ENCODE peak calls at places on chromosomes 13 and 19, in eight cellular contexts. T is OCI-LY7, C is colonic mucosa, N is lung, H is fibroblast of mammary gland, A is ovary, G is endodermal cell, P is AG04449. S is an unnamed sample.

GRCh38 chr13:31824705-31825512 is 85.6 kb downstream of the RXFP2 start:
- DNase-seq in H (peak), G (peak), C (no peak), T (peak), P (no peak), N (no peak), A (no peak), S (no peak)

GRCh38 chr19:15288146-15288963 is 44.0 kb downstream of the BRD4 start:
- DNase-seq in T (peak), P (no peak), N (no peak), C (no peak), H (peak), G (no peak), A (no peak), S (no peak)

GRCh38 chr13:21218351-21219043 is 42.0 kb downstream of the MRPL57 start:
- DNase-seq in C (no peak), N (no peak), G (no peak), A (no peak), T (no peak), H (no peak), P (no peak), S (no peak)

GRCh38 chr13:59494560-59494970 is 669.2 kb downstream of the DIAPH3 start:
- DNase-seq in C (no peak), A (no peak), N (no peak), P (peak), T (no peak), H (peak), G (peak), S (peak)

GRCh38 chr19:19488041-19488874 is 27.1 kb downstream of the TSSK6 start:
- DNase-seq in G (peak), H (peak), P (no peak), A (peak), N (no peak), T (no peak), C (peak), S (peak)

GRCh38 chr19:56125806-56126590 is 4.9 kb upstream of the ZNF787 start:
- DNase-seq in N (no peak), T (no peak), A (no peak), H (no peak), G (no peak), C (peak), P (no peak), S (peak)

GRCh38 chr13:111621164-111621563 is 300.7 kb downstream of the TEX29 start:
- DNase-seq in T (no peak), N (no peak), P (no peak), C (no peak), H (no peak), A (no peak), G (no peak), S (no peak)

GRCh38 chr13:74732736-74733135 is 598.5 kb upstream of the KLF12 start:
- DNase-seq in T (no peak), G (no peak), C (no peak), H (no peak), N (no peak), A (no peak), P (no peak), S (no peak)

GRCh38 chr13:112072531-112073244 is 5.7 kb downstream of the SOX1 start:
- DNase-seq in C (no peak), T (no peak), N (no peak), A (no peak), P (no peak), H (no peak), G (peak), S (no peak)

GRCh38 chr13:41694902-41695301 is 237.6 kb downstream of the RGCC start:
- DNase-seq in P (peak), C (peak), A (peak), G (no peak), H (peak), T (peak), N (peak), S (peak)

GRCh38 chr19:17721821-17722220 is 2.5 kb downstream of the MAP1S start:
- DNase-seq in C (no peak), H (peak), N (peak), P (no peak), T (no peak), G (no peak), A (no peak), S (peak)

GRCh38 chr19:2252481-2253105 is 3.5 kb downstream of the AMH start:
- DNase-seq in H (no peak), A (no peak), N (no peak), P (no peak), T (no peak), C (no peak), G (no peak), S (no peak)

GRCh38 chr19:11338164-11338563 is 1.3 kb downstream of the RAB3D start:
- DNase-seq in P (no peak), N (no peak), C (peak), G (no peak), H (no peak), T (no peak), A (no peak), S (no peak)

GRCh38 chr19:11342429-11342828 is 3.0 kb upstream of the RAB3D start:
- DNase-seq in N (no peak), A (no peak), H (no peak), P (no peak), G (no peak), T (no peak), C (no peak), S (no peak)

GRCh38 chr19:11337080-11337479 is 2.4 kb downstream of the RAB3D start:
- DNase-seq in N (no peak), G (no peak), A (peak), H (no peak), T (no peak), C (no peak), P (no peak), S (no peak)

GRCh38 chr19:11338569-11339253 is 746 bp downstream of the RAB3D start:
- DNase-seq in P (no peak), C (peak), H (no peak), T (no peak), N (no peak), A (no peak), G (no peak), S (no peak)

DNA sequence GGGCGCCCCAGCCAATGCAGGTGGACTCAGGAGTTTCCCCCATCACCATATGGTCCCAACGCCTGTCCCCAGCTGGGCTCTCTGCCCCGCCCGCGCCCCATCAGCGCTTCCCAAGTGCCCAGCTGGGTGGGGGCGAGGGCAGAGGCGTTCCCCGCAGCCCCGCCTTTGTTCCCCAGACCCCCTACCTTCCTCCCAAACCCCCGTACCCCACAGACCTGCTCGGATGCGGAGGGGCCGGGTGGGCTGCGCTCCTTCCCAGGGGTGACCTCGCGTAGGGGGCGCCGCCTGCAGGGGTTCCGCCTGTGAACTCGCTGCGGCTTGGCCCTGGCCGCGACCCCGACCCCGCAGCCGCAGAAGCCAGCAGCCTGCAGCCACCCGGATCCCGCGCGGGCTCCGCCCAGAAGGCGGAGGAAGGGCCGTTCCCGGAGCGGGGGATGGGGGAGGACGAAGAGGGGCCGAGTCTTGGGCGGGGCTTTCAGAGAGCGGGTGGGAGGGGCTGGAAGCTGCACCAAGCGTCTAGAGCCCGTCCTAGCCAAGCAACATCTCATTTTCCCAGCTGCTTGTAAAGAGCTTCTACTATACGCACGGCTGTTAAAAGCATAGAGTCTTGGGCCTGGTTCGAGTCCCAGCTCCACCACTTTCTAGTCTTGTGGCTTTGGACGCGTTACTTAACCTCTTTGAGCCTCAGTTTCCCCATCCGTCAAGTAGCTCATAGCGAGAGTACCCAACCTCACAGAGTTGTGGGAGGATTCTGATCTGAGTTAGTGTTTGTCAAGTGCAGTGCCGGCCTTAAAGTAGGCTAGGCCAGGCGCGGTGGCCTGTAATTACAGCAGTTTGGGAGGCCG is at the start of gene RAB3D:
- DNase-seq in G (peak), C (peak), A (peak), H (peak), P (no peak), N (peak), T (peak), S (peak)
- H3K4me3 ChIP-seq in G (peak), C (peak), A (peak), H (peak), P (peak), N (peak), T (peak), S (peak)

GRCh38 chr19:43634877-43635560 is 4.6 kb downstream of the CADM4 start:
- DNase-seq in A (peak), N (no peak), C (no peak), H (peak), G (peak), P (no peak), T (peak), S (peak)
- H3K4me3 ChIP-seq in A (peak), N (no peak), C (no peak), H (no peak), G (peak), P (no peak), T (peak), S (no peak)

GRCh38 chr19:35135389-35135909 is 590 bp upstream of the LGI4 start:
- DNase-seq in T (peak), G (peak), H (peak), P (no peak), C (peak), A (peak), N (peak), S (peak)

GRCh38 chr19:35133826-35134225 is 1.0 kb downstream of the LGI4 start:
- DNase-seq in A (no peak), P (no peak), N (no peak), C (peak), T (no peak), H (no peak), G (no peak), S (no peak)

GRCh38 chr19:35132254-35132653 is 2.6 kb downstream of the LGI4 start:
- DNase-seq in T (no peak), N (no peak), A (no peak), P (no peak), H (no peak), G (no peak), C (no peak), S (no peak)

GRCh38 chr19:35136231-35136630 is 1.4 kb upstream of the LGI4 start:
- DNase-seq in H (no peak), P (no peak), T (no peak), C (peak), G (no peak), A (no peak), N (no peak), S (no peak)

DNA sequence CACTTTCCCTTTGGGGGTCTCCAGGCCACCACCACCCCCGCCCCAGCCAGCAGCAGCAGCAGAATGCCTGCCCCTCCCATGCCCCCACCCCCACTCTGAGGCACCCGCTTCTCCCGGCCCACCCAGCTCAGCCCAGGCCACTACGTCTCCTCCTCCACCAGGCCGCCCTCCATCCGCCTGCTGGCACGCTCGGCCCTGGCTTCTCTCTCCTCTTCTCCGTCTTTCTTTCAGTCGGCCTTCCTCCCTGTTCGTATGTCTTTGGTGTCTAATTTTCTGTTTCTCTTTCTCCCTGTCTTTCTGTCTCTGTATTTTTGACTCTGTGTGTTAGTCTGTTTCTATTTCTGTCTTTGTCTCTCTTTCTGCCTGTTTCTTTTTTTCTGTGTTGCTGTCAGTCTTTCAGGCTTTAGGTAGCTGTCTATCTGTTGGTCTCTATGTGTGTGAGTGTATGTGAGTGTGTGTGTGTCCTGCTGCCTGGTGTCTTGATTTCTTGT is at the start of gene LGI4:
- DNase-seq in C (no peak), G (no peak), A (no peak), P (no peak), H (no peak), N (no peak), T (no peak), S (no peak)
- H3K4me3 ChIP-seq in C (peak), G (no peak), A (peak), P (no peak), H (no peak), N (no peak), T (no peak), S (no peak)

GRCh38 chr13:97252735-97253134 is 30.6 kb downstream of the MBNL2 start:
- DNase-seq in A (no peak), N (no peak), G (no peak), P (no peak), T (no peak), C (no peak), H (no peak), S (no peak)
- H3K4me3 ChIP-seq in A (no peak), N (no peak), G (no peak), P (no peak), T (no peak), C (no peak), H (no peak), S (no peak)

GRCh38 chr13:52447815-52448552 is 2.5 kb downstream of the VPS36 start:
- DNase-seq in G (no peak), A (no peak), H (no peak), C (no peak), P (no peak), N (no peak), T (no peak), S (no peak)

GRCh38 chr13:52450012-52450792 is at the start of gene VPS36:
- DNase-seq in T (peak), A (peak), P (peak), N (peak), C (peak), G (peak), H (peak), S (peak)

GRCh38 chr13:52452470-52452869 is 2.0 kb upstream of the VPS36 start:
- DNase-seq in A (no peak), G (no peak), P (no peak), N (no peak), C (no peak), T (no peak), H (no peak), S (no peak)

GRCh38 chr13:52449323-52450011 is 967 bp downstream of the VPS36 start:
- DNase-seq in G (no peak), N (no peak), T (peak), P (no peak), H (no peak), C (no peak), A (no peak), S (no peak)

GRCh38 chr13:52450793-52451116 is 321 bp upstream of the VPS36 start:
- DNase-seq in N (no peak), G (no peak), P (no peak), H (no peak), A (no peak), T (no peak), C (no peak), S (no peak)
- H3K4me3 ChIP-seq in N (no peak), G (peak), P (peak), H (peak), A (peak), T (peak), C (peak), S (no peak)

GRCh38 chr19:41912899-41913475 is 15.3 kb downstream of the ERFL start:
- DNase-seq in A (no peak), T (no peak), P (no peak), H (no peak), G (peak), C (no peak), N (no peak), S (no peak)
- H3K4me3 ChIP-seq in A (no peak), T (no peak), P (no peak), H (no peak), G (no peak), C (no peak), N (no peak), S (no peak)

GRCh38 chr19:47572635-47573034 is 313 bp downstream of the ZNF541 start:
- DNase-seq in G (no peak), P (no peak), A (no peak), N (no peak), T (no peak), H (no peak), C (no peak), S (peak)
- H3K4me3 ChIP-seq in G (no peak), P (no peak), A (no peak), N (no peak), T (no peak), H (no peak), C (no peak), S (no peak)

DNA sequence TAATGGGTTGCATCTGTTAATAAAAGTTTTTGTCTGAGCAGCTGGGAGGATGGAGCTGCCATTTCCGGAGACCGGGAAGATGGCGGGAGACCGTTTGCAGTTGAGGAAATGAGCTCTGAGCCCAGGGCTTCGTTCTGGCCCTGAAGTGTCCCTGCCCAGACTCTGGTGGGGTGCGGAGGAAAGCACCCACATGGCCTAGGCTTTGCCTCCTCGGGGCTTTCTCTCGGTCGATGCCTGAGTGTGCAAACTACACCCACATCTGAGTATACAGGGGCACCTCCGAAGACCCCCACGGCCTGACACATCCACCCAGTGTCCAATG is 15.6 kb upstream of the NANOS3 start:
- DNase-seq in N (no peak), H (no peak), G (no peak), A (no peak), P (no peak), C (no peak), T (no peak), S (no peak)
- H3K4me3 ChIP-seq in N (peak), H (peak), G (no peak), A (peak), P (peak), C (peak), T (no peak), S (no peak)

GRCh38 chr19:40723661-40724254 is 6.8 kb downstream of the ITPKC start:
- DNase-seq in G (no peak), P (no peak), A (no peak), H (no peak), N (no peak), C (no peak), T (no peak), S (no peak)

GRCh38 chr19:40721140-40721486 is 4.2 kb downstream of the ITPKC start:
- DNase-seq in G (no peak), N (no peak), H (peak), A (no peak), P (no peak), C (no peak), T (no peak), S (no peak)

GRCh38 chr19:40724315-40724714 is 7.4 kb downstream of the ITPKC start:
- DNase-seq in G (no peak), T (no peak), C (no peak), A (no peak), N (no peak), P (no peak), H (no peak), S (no peak)

GRCh38 chr19:40719414-40719894 is 2.5 kb downstream of the ITPKC start:
- DNase-seq in P (no peak), G (no peak), C (no peak), N (no peak), A (no peak), H (peak), T (peak), S (no peak)

DNA sequence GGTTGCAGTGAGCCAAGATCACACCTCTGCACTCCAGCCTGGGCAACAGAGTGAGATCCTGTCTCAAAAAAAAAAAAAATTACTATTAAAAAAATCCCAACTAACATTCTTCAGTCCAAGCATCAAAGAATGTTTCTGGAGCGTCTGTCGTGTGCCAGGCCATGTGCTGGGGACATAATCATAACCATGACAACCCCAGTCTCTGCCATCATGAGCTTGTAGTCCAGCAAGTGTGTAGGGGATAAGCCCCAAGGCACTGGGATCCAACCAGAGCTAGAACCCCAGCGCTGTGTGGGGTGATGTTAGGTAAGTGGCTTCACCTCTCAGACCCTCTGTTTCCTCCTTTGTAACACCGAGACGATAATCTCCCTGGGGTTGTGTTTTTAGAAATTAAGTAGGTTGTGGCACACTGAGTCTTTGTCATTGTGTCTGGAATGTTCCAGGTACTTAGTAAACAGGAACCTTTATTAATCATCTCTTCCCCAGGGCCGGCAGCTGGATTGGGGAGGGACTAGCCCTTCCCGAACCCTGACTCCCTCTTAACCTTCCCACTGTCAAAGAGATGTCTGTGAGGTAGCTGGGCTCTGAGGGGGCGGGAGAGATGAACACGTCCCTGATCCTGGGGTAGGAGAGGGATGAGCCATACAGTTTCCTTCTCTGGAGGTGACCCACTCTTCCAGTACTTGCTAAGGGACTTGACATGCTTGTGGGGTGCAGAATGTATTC is 5.2 kb downstream of the ITPKC start:
- DNase-seq in T (no peak), P (no peak), H (peak), A (no peak), G (no peak), C (no peak), N (no peak), S (no peak)
- H3K4me3 ChIP-seq in T (no peak), P (no peak), H (peak), A (no peak), G (no peak), C (no peak), N (no peak), S (no peak)

S was measured in body of pancreas.